ENCODE peak calls at places on chromosomes 6 and 20, in nine cellular contexts. R is hypothalamus, T is NCI-H460, G is glutamatergic neuron, E is GM23248, X is ACHN, P is iPS-NIHi11, Y is RKO, V is Calu3. B is an unnamed sample.

GRCh38 chr6:27867051-27867940 is 44.9 kb downstream of the OR2B2 start:
- DNase-seq in Y (no peak), E (peak), R (no peak), X (no peak), T (peak), V (peak), G (peak), P (peak), B (peak)

GRCh38 chr6:41940759-41941279 is 789 bp downstream of the CCND3 start:
- DNase-seq in X (peak), T (no peak), E (peak), P (peak), G (peak), R (peak), V (peak), Y (peak), B (peak)

GRCh38 chr20:39206899-39207564 is 244.9 kb downstream of the DHX35 start:
- DNase-seq in R (no peak), Y (no peak), T (no peak), X (no peak), E (peak), V (no peak), G (no peak), P (no peak), B (no peak)

GRCh38 chr6:3782876-3783832 is 31.6 kb upstream of the PXDC1 start:
- DNase-seq in V (no peak), R (no peak), E (no peak), T (no peak), G (no peak), Y (no peak), X (no peak), P (no peak), B (no peak)

GRCh38 chr6:107080036-107080435 is 35.3 kb downstream of the BEND3 start:
- DNase-seq in Y (no peak), R (no peak), T (no peak), G (no peak), P (no peak), X (peak), E (no peak), V (peak), B (no peak)

GRCh38 chr6:114009192-114009591 is 38.2 kb upstream of the HDAC2 start:
- DNase-seq in Y (no peak), V (no peak), T (no peak), P (no peak), G (no peak), E (no peak), R (no peak), X (no peak), B (no peak)

GRCh38 chr6:44176935-44177509 is 18.4 kb downstream of the CAPN11 start:
- DNase-seq in V (no peak), Y (no peak), P (no peak), R (no peak), X (no peak), G (no peak), E (no peak), T (no peak), B (no peak)

GRCh38 chr6:30816791-30817739 is 67.3 kb upstream of the DDR1 start:
- DNase-seq in T (no peak), E (no peak), X (no peak), Y (no peak), V (no peak), P (no peak), G (no peak), R (no peak), B (no peak)

GRCh38 chr20:31570021-31570463 is 35.0 kb upstream of the ID1 start:
- DNase-seq in G (no peak), V (no peak), T (no peak), E (peak), X (no peak), R (no peak), Y (no peak), P (no peak), B (peak)

GRCh38 chr6:22025468-22026159 is 271.2 kb downstream of the PRL start:
- DNase-seq in V (no peak), Y (no peak), P (peak), G (peak), R (no peak), E (peak), T (no peak), X (no peak), B (peak)

GRCh38 chr6:119174879-119175817 is 96.7 kb upstream of the FAM184A start:
- DNase-seq in T (no peak), P (no peak), Y (no peak), E (peak), G (no peak), V (no peak), X (no peak), R (no peak), B (no peak)

GRCh38 chr20:49179368-49180277 is 8.5 kb downstream of the STAU1 start:
- DNase-seq in R (no peak), P (no peak), X (no peak), V (no peak), Y (no peak), E (no peak), G (no peak), T (no peak), B (no peak)

GRCh38 chr20:35206802-35207201 is 19.7 kb upstream of the MMP24 start:
- DNase-seq in P (no peak), T (no peak), X (no peak), Y (no peak), R (no peak), V (no peak), G (no peak), E (no peak), B (no peak)

GRCh38 chr6:90028080-90028778 is 134.0 kb downstream of the GJA10 start:
- DNase-seq in X (no peak), Y (no peak), V (no peak), G (no peak), P (no peak), E (no peak), R (no peak), T (no peak), B (no peak)

GRCh38 chr20:59577037-59577808 is 27.1 kb upstream of the PHACTR3 start:
- DNase-seq in X (no peak), P (peak), G (peak), T (no peak), Y (no peak), V (no peak), E (no peak), R (no peak), B (no peak)

GRCh38 chr6:100057941-100058340 is 63.9 kb upstream of the MCHR2 start:
- DNase-seq in E (peak), R (no peak), Y (no peak), X (no peak), P (no peak), V (no peak), G (no peak), T (no peak), B (no peak)

GRCh38 chr6:74518035-74518434 is 687.8 kb downstream of the COL12A1 start:
- DNase-seq in V (no peak), P (no peak), E (no peak), G (no peak), T (no peak), X (no peak), Y (no peak), R (no peak), B (no peak)

GRCh38 chr20:61019322-61019721 is 232.7 kb upstream of the CDH4 start:
- DNase-seq in E (no peak), Y (no peak), X (no peak), V (no peak), P (no peak), T (no peak), R (no peak), G (no peak), B (no peak)

GRCh38 chr6:108438918-108439317 is 121.8 kb upstream of the FOXO3 start:
- DNase-seq in V (no peak), Y (no peak), G (no peak), E (peak), P (no peak), R (no peak), X (no peak), T (no peak), B (no peak)

B was measured in hepatocyte.